ENCODE peak calls at places on chromosomes 13 and 19, in six cellular contexts. N, U, V, T, F and D are unnamed samples. For H3K27me3, the result is how much of the 10 kb centered on the place peaks cover.

GRCh38 chr19:16325671-16326400 is 1.2 kb downstream of the KLF2 start:
- DNase-seq in N (peak), U (peak), V (peak), T (peak), F (no peak), D (peak)

GRCh38 chr13:27985600-27985999 is 2.9 kb downstream of the URAD start:
- DNase-seq in N (no peak), U (no peak), V (no peak), T (no peak), F (no peak), D (no peak)

GRCh38 chr13:34078334-34078999 is 260.5 kb downstream of the RFC3 start:
- DNase-seq in N (no peak), U (no peak), V (no peak), T (no peak), F (no peak), D (no peak)

GRCh38 chr19:8488351-8488750 is 14.1 kb downstream of the PRAM1 start:
- DNase-seq in N (no peak), U (no peak), V (no peak), T (no peak), F (no peak), D (no peak)

GRCh38 chr13:89746554-89746953 is 1600.9 kb upstream of the MIR17HG start:
- DNase-seq in N (no peak), U (no peak), V (no peak), T (no peak), F (no peak), D (peak)

GRCh38 chr13:112807653-112808376 is 118.0 kb downstream of the ATP11A start:
- DNase-seq in N (no peak), U (no peak), V (peak), T (no peak), F (no peak), D (no peak)

GRCh38 chr19:16315825-16316505 is 8.7 kb upstream of the KLF2 start:
- DNase-seq in N (peak), U (no peak), V (no peak), T (no peak), F (peak), D (peak)

GRCh38 chr13:112775791-112776279 is 86.0 kb downstream of the ATP11A start:
- DNase-seq in N (peak), U (no peak), V (peak), T (no peak), F (no peak), D (no peak)

GRCh38 chr19:39237200-39238184 is 7.3 kb downstream of the IFNL3 start:
- DNase-seq in N (peak), U (no peak), V (peak), T (no peak), F (no peak), D (peak)

GRCh38 chr13:45882626-45883025 is 31.1 kb upstream of the SIAH3 start:
- DNase-seq in N (no peak), U (no peak), V (no peak), T (no peak), F (no peak), D (no peak)

GRCh38 chr13:88800505-88800904 is 1129.3 kb downstream of the SLITRK5 start:
- DNase-seq in N (no peak), U (no peak), V (no peak), T (no peak), F (no peak), D (no peak)

GRCh38 chr13:59356607-59357006 is 807.1 kb downstream of the DIAPH3 start:
- DNase-seq in N (peak), U (no peak), V (no peak), T (peak), F (peak), D (no peak)

GRCh38 chr13:20495087-20496023 is 30.3 kb downstream of the CRYL1 start:
- DNase-seq in N (no peak), U (peak), V (peak), T (peak), F (peak), D (peak)

GRCh38 chr13:50222569-50223332 is 207.5 kb downstream of the KCNRG start:
- DNase-seq in N (peak), U (no peak), V (no peak), T (no peak), F (peak), D (no peak)

GRCh38 chr13:89066868-89067466 is 1395.8 kb downstream of the SLITRK5 start:
- DNase-seq in N (no peak), U (no peak), V (peak), T (no peak), F (peak), D (peak)

GRCh38 chr13:46588019-46588418 is 35.0 kb downstream of the LRCH1 start:
- DNase-seq in N (no peak), U (no peak), V (no peak), T (no peak), F (no peak), D (no peak)

GRCh38 chr13:95579303-95579702 is 26.8 kb downstream of the CLDN10 start:
- DNase-seq in N (no peak), U (no peak), V (no peak), T (no peak), F (no peak), D (no peak)

GRCh38 chr19:38977445-38978314 is 2.1 kb upstream of the FBXO17 start:
- DNase-seq in N (no peak), U (no peak), V (no peak), T (no peak), F (no peak), D (no peak)

GRCh38 chr19:38209671-38210457 is 14.2 kb downstream of the DPF1 start:
- DNase-seq in N (peak), U (no peak), V (peak), T (peak), F (peak), D (peak)

GRCh38 chr19:47613165-47614146 is 4.5 kb downstream of the BICRA start:
- DNase-seq in N (no peak), U (no peak), V (peak), T (peak), F (no peak), D (peak)

GRCh38 chr13:37906880-37907279 is 37.3 kb upstream of the TRPC4 start:
- DNase-seq in N (no peak), U (no peak), V (no peak), T (no peak), F (no peak), D (no peak)

GRCh38 chr13:83825676-83826075 is 56.6 kb downstream of the SLITRK1 start:
- DNase-seq in N (no peak), U (no peak), V (no peak), T (no peak), F (no peak), D (no peak)

GRCh38 chr13:51033431-51034185 is 77.5 kb downstream of the C13orf42 start:
- DNase-seq in N (no peak), U (no peak), V (no peak), T (no peak), F (no peak), D (peak)

GRCh38 chr13:112160558-112160957 is 93.6 kb downstream of the SOX1 start:
- DNase-seq in N (no peak), U (no peak), V (no peak), T (no peak), F (no peak), D (no peak)

GRCh38 chr19:45774765-45775164 is 5.7 kb upstream of the SIX5 start:
- DNase-seq in N (no peak), U (no peak), V (peak), T (no peak), F (no peak), D (no peak)
- H3K27me3 ChIP-seq in N (under half), U (under half), V (under half), T (under half), F (under half), D (under half)

GRCh38 chr19:18781885-18782527 is 9.1 kb downstream of the COMP start:
- DNase-seq in N (no peak), U (no peak), V (no peak), T (no peak), F (no peak), D (no peak)

GRCh38 chr19:18782559-18783225 is 8.4 kb downstream of the COMP start:
- DNase-seq in N (no peak), U (no peak), V (no peak), T (no peak), F (no peak), D (no peak)

GRCh38 chr19:18784786-18785120 is 6.4 kb downstream of the COMP start:
- DNase-seq in N (no peak), U (no peak), V (no peak), T (no peak), F (no peak), D (no peak)

GRCh38 chr19:18785179-18786124 is 5.7 kb downstream of the COMP start:
- DNase-seq in N (peak), U (peak), V (peak), T (peak), F (peak), D (peak)

GRCh38 chr19:18783958-18784785 is 6.9 kb downstream of the COMP start:
- DNase-seq in N (no peak), U (no peak), V (peak), T (no peak), F (no peak), D (no peak)
- H3K27me3 ChIP-seq in N (under half), U (under half), V (half or more), T (under half), F (half or more), D (half or more)

GRCh38 chr19:18227781-18228271 is 1.6 kb upstream of the PDE4C start:
- DNase-seq in N (no peak), U (no peak), V (no peak), T (no peak), F (no peak), D (no peak)

GRCh38 chr19:18230941-18231734 is 4.9 kb upstream of the PDE4C start:
- DNase-seq in N (no peak), U (no peak), V (no peak), T (no peak), F (no peak), D (no peak)

GRCh38 chr19:18229474-18229873 is 3.2 kb upstream of the PDE4C start:
- DNase-seq in N (no peak), U (no peak), V (no peak), T (no peak), F (no peak), D (no peak)

GRCh38 chr19:18231775-18232174 is 5.5 kb upstream of the PDE4C start:
- DNase-seq in N (no peak), U (no peak), V (peak), T (no peak), F (no peak), D (no peak)

DNA sequence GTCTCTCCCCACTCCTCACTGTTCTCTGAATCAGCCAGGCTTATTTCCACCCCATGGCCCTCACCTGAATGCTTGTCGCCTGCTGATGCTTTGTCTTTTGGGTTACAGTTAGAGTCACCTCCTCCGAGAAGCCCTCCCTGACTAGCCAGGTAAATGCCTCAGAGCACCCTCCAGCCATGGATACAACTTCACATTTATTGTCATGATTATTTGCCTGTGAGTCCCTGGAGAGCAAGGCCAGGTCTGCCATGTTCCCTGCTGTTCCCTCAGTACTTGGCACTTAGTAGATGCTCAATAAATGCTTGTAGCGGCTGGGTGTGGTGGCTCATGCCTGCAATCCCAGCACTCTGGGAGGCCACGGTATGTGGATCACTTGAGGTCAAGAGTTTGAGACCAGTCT is 3.7 kb upstream of the PDE4C start:
- DNase-seq in N (no peak), U (no peak), V (no peak), T (no peak), F (no peak), D (no peak)
- H3K27me3 ChIP-seq in N (under half), U (half or more), V (under half), T (under half), F (half or more), D (under half)

GRCh38 chr19:293436-294110 is 2.4 kb upstream of the PLPP2 start:
- DNase-seq in N (no peak), U (no peak), V (peak), T (no peak), F (no peak), D (no peak)
- H3K27me3 ChIP-seq in N (under half), U (under half), V (under half), T (under half), F (half or more), D (half or more)

DNA sequence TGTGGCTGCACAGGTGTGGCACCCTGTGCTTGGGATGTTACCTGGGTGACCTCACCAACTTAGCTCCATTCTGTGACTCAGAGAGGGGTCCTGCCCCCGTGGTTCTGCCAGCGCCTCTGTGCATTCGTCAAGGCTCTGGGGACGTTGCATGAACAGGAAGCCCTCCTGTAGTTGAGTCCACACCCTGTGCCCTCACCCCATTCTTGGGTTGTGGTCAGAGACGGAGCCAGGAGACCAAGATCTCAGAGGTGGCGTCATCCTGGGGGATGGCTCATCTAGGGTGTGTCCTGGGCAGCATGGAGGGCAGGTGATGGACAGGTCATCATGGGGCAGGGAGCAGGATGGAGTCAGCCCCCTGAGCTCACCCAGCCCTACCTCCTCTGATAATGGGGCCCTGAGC is 2.5 kb downstream of the COX6B2 start:
- DNase-seq in N (no peak), U (no peak), V (peak), T (no peak), F (no peak), D (no peak)
- H3K27me3 ChIP-seq in N (under half), U (under half), V (half or more), T (under half), F (half or more), D (half or more)

GRCh38 chr19:49118565-49119410 is at the start of gene C19orf73:
- DNase-seq in N (peak), U (peak), V (peak), T (peak), F (peak), D (peak)
- H3K27me3 ChIP-seq in N (under half), U (under half), V (under half), T (under half), F (under half), D (under half)

GRCh38 chr13:109665211-109665610 is 121.2 kb downstream of the IRS2 start:
- DNase-seq in N (no peak), U (no peak), V (no peak), T (no peak), F (no peak), D (no peak)
- H3K27me3 ChIP-seq in N (under half), U (under half), V (under half), T (under half), F (under half), D (under half)

GRCh38 chr19:1747285-1748114 is 5.8 kb upstream of the ONECUT3 start:
- DNase-seq in N (no peak), U (peak), V (peak), T (peak), F (no peak), D (peak)

GRCh38 chr19:1748115-1748702 is 5.1 kb upstream of the ONECUT3 start:
- DNase-seq in N (no peak), U (no peak), V (peak), T (no peak), F (no peak), D (no peak)

GRCh38 chr19:1745589-1746031 is 7.7 kb upstream of the ONECUT3 start:
- DNase-seq in N (no peak), U (no peak), V (no peak), T (no peak), F (no peak), D (no peak)

GRCh38 chr19:1744822-1745563 is 8.3 kb upstream of the ONECUT3 start:
- DNase-seq in N (no peak), U (no peak), V (peak), T (no peak), F (no peak), D (no peak)

GRCh38 chr19:1746401-1747284 is 6.7 kb upstream of the ONECUT3 start:
- DNase-seq in N (no peak), U (no peak), V (peak), T (no peak), F (no peak), D (no peak)
- H3K27me3 ChIP-seq in N (half or more), U (half or more), V (half or more), T (under half), F (half or more), D (half or more)

DNA sequence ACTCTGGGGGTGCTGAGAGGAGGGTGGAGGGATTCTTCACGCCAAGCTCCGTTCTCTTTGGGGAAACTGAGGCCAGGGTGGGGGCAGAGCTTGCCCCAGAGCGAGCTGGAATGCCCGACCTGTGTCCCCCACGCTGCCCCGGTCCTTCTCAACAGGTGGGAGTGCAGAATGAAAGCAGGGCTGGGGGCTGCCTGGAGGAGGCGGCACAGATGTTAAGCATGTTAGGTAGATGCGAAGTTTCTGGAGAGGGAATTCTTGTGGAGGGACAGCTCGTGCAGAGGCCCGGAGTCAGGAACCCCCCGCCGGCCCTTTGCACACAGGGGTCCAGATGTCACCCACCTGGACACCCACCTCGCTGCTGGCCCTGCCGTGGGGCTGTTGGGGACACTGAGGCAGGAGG is 9.0 kb downstream of the EFNA2 start:
- DNase-seq in N (no peak), U (no peak), V (no peak), T (no peak), F (no peak), D (no peak)
- H3K27me3 ChIP-seq in N (under half), U (under half), V (under half), T (under half), F (half or more), D (under half)

DNA sequence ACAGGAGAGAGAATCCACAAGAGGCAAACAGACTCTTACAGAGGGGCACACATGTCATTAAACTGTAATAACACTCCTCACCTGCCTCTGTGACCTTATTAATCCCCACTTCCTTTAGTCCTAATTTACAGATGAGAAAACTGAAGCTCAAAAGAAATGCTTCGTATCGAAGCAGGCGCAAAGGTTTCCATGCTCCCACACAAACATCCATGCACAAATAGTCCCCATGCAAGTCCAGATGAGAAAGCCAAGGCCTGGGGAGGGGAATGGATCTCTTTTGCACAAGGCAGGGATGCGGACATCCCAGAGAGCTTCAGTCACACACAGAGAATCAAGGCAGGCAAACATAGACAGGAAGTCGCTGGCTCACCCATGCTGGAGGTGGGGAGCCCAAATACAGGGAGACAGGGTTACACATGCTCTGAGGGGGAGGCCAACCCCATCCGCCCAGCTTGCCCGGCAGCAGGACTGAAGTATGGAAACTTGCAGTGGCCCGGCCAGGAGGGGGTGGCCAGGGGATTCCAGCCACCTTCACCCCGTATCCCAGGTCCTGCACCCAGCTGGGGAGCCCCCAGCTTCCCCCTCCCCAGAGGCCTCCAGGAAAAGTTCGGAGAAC is 468 bp downstream of the S1PR5 start:
- DNase-seq in N (no peak), U (no peak), V (no peak), T (no peak), F (no peak), D (no peak)
- H3K27me3 ChIP-seq in N (half or more), U (half or more), V (under half), T (half or more), F (half or more), D (half or more)